ENCODE peak calls at places on chromosomes 5 and 9, in seven cellular contexts. A is kidney epithelial cell, O is Calu3, S is upper lobe of right lung, H is GM23338, I is IMR-90, J is WTC11. Y is an unnamed sample.

GRCh38 chr5:52199833-52200232 is 587.9 kb upstream of the ITGA1 start:
- DNase-seq in A (no peak), S (no peak), I (no peak), J (no peak), H (no peak), O (no peak), Y (no peak)

GRCh38 chr9:81455826-81456225 is 233.5 kb downstream of the TLE1 start:
- DNase-seq in J (no peak), A (no peak), H (no peak), O (no peak), I (no peak), S (no peak), Y (no peak)

GRCh38 chr9:75235632-75236031 is 147.3 kb downstream of the OSTF1 start:
- DNase-seq in S (no peak), H (peak), A (no peak), I (no peak), O (no peak), J (no peak), Y (no peak)

GRCh38 chr5:146060221-146060585 is 45.2 kb downstream of the PLAC8L1 start:
- DNase-seq in J (no peak), H (no peak), O (no peak), A (no peak), S (no peak), I (no peak), Y (no peak)

GRCh38 chr5:17037751-17038150 is 101.7 kb upstream of the MYO10 start:
- DNase-seq in H (no peak), I (peak), O (no peak), J (no peak), A (no peak), S (no peak), Y (no peak)

GRCh38 chr9:2241461-2241874 is 226.3 kb downstream of the SMARCA2 start:
- DNase-seq in S (peak), A (no peak), O (no peak), J (peak), I (peak), H (peak), Y (peak)

GRCh38 chr9:2319421-2319820 is 302.2 kb upstream of the VLDLR start:
- DNase-seq in S (no peak), I (peak), H (no peak), O (no peak), A (no peak), J (no peak), Y (no peak)

GRCh38 chr5:93674138-93674537 is 67.3 kb downstream of the POU5F2 start:
- DNase-seq in J (no peak), A (no peak), S (no peak), O (no peak), I (peak), H (no peak), Y (no peak)

GRCh38 chr9:2466703-2467102 is 154.9 kb upstream of the VLDLR start:
- DNase-seq in H (no peak), S (no peak), I (no peak), A (no peak), J (no peak), O (no peak), Y (no peak)

GRCh38 chr5:77080905-77081304 is 6.2 kb downstream of the ZBED3 start:
- DNase-seq in J (no peak), I (no peak), S (no peak), A (no peak), H (no peak), O (no peak), Y (no peak)
- TF ChIP-seq CTCF in J (no peak), I (no peak), S (no peak), A (no peak), H (no peak), O (no peak), Y (no peak)

GRCh38 chr5:115274584-115274983 is 11.9 kb upstream of the PGGT1B start:
- DNase-seq in H (no peak), S (no peak), I (no peak), J (no peak), A (no peak), O (no peak), Y (no peak)

GRCh38 chr5:115271295-115272060 is 8.8 kb upstream of the PGGT1B start:
- DNase-seq in J (no peak), S (no peak), O (no peak), A (no peak), H (no peak), I (no peak), Y (no peak)

GRCh38 chr5:115267617-115268016 is 4.9 kb upstream of the PGGT1B start:
- DNase-seq in I (peak), J (no peak), O (no peak), A (no peak), H (no peak), S (no peak), Y (no peak)

DNA sequence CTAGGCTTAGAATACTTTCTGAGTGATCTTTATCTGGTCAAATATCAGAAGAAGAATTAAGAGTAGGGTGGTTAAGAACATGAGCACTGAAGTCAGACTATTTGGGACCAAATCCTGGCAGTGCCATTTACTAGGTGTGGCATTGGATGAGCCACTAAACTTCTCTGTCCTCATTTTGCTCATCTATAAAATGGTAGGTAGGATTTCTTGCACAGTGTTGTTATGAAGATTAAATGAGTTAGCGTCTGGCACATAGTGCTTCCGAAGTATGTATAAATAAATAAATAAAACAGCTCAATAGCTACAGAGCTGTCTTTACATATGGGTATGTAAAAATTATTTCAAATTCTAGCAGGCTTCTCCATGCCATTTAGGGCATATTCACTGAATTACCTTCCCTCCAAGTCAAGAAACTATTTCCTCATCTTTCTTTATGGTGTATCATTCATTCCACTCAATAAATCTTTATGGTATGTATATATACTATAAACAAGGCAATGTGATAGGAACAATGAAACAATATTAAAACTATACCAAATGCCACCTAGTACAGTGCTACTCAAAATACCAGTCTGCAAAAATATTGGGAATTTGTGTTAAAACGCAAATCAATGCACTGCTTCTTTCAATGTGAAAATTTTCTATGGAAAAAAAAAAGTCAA is 9.8 kb upstream of the PGGT1B start:
- DNase-seq in S (no peak), J (no peak), A (no peak), H (no peak), I (no peak), O (no peak), Y (no peak)
- TF ChIP-seq CTCF in S (no peak), J (no peak), A (no peak), H (no peak), I (no peak), O (no peak), Y (no peak)

GRCh38 chr5:129363991-129364390 is 96.1 kb upstream of the ADAMTS19 start:
- DNase-seq in S (no peak), A (no peak), J (no peak), H (no peak), O (no peak), I (no peak), Y (no peak)

GRCh38 chr5:129356846-129357245 is 103.3 kb upstream of the ADAMTS19 start:
- DNase-seq in J (no peak), I (no peak), A (no peak), S (no peak), H (no peak), O (no peak), Y (no peak)

GRCh38 chr5:129359450-129359849 is 100.6 kb upstream of the ADAMTS19 start:
- DNase-seq in A (no peak), S (no peak), J (no peak), O (no peak), H (no peak), I (no peak), Y (no peak)

GRCh38 chr5:129358069-129358468 is 102.0 kb upstream of the ADAMTS19 start:
- DNase-seq in I (no peak), S (no peak), O (no peak), H (peak), J (no peak), A (no peak), Y (no peak)

GRCh38 chr5:129361441-129362025 is 98.6 kb upstream of the ADAMTS19 start:
- DNase-seq in O (no peak), H (peak), S (no peak), A (no peak), I (peak), J (no peak), Y (no peak)
- TF ChIP-seq CTCF in O (peak), H (peak), S (peak), A (peak), I (peak), J (peak), Y (peak)

DNA sequence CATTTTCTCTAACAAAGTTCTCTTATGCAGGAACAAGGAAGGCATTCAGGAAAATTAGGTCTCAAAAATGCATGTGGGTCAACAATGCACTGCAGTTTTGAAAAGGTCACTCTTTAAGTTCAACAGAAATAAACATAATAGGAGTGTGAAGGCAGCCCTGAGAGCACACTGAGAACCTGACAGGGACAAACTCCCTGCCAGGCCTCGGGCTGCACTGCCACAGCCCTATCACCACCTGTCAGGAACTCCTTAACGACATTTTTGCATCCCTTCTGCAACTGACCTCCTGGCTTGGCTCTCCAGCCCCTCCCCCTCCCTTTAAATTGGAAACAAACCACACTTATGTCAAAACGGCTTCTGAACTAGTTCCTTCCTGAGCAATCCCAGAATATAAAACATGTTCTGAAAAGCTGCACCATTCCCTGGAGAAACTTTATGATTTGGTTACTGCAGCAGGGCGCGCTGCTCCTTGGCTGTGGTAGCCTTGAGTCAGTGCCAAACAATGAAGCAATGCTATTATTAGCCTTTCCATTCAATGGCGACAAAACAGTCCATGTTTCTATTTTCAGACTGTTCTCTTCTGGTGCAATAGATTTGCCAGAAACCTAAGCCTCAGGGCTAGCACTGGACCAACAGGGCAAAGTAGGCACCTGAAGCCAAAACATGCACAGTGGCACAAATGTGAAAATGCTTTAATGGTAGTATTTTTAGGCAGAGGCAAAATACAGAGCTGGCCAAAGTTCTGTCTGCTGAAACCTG is 160.1 kb upstream of the ZNF608 start:
- DNase-seq in S (no peak), I (peak), A (peak), H (peak), O (peak), J (peak), Y (peak)
- TF ChIP-seq CTCF in S (no peak), I (peak), A (no peak), H (no peak), O (no peak), J (no peak), Y (no peak)

DNA sequence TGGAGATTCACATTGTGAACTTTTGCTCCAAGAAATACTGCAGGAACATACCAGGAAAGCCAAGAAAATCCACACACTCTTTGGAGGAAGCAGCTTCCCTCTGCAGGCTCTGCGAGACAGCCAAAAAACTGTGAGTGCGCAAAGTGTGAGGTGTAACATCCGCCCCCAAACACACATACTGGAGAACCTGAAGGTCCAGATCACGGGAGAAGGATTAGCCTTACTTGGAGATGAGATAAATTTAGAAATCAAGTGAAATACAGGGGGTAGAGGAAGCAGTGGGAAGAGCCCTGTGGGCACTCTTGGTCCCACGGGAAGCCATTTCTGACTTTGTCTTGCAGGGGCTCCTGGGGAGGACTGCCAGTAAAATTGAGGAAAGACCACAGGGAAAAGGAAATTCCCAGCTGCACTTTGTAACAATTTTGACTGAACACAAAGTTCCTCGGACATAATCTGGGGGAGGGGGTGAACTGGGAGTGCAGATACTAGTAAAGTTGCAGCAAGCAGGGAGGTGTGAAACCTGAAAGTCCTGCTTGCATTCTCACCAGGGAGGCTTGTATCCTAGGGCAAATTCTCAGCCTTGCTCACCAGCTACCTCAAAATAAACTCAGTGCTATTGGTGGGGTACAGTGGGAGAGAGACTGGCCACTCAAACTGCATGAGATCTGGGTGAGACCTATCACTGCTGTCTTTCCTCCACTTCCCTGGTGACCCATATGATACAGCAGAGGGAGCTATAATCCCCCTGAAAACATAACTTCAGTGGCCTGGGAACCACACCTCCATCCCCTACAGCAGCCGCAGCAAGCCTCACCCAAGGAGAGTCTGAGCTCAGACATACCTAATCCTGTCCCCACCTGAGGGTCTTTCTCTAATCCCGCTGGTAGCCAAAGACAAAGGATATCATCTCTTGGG is 109.1 kb downstream of the ALDH1A1 start:
- DNase-seq in S (no peak), J (peak), I (no peak), O (peak), H (peak), A (no peak), Y (no peak)
- TF ChIP-seq CTCF in S (no peak), J (no peak), I (no peak), O (no peak), H (peak), A (peak), Y (no peak)

DNA sequence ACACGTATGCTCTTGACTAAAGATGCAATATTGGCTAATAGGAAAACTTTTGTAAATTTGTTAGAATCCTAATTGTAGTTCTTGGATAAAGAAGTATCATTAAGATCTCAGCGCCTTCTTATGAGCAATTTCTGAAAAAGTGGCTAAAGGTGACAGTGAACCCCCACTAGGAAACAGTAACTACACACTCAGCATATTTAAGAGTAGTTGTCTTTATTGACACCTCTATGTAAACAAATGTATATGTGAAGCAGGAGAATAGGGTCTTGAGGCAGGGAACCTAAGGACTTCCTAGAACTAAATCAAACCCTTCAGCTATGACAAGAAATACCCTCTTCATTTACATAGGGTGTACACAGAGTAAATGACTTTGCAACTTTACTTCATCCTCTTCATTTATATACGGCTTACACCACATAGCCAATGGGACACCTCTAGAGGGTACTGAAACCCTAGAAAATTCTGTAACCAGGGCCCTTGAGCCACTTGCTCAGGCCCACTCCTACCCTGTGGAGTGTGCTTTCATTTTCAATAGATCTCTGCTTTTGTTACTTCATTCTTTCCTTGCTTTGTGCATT is 2.8 kb downstream of the NIPSNAP3A start:
- DNase-seq in H (no peak), J (no peak), I (no peak), S (no peak), O (no peak), A (no peak), Y (no peak)
- TF ChIP-seq CTCF in H (no peak), J (no peak), I (no peak), S (no peak), O (no peak), A (no peak), Y (no peak)

GRCh38 chr5:72848474-72849428 is 32.3 kb downstream of the TNPO1 start:
- DNase-seq in J (peak), S (peak), O (peak), I (peak), A (no peak), H (peak), Y (peak)

GRCh38 chr5:72847439-72847838 is 31.0 kb downstream of the TNPO1 start:
- DNase-seq in J (no peak), O (no peak), I (no peak), H (no peak), A (no peak), S (no peak), Y (no peak)

GRCh38 chr5:72849546-72849945 is 33.1 kb downstream of the TNPO1 start:
- DNase-seq in H (no peak), S (no peak), A (no peak), O (no peak), I (no peak), J (no peak), Y (no peak)

GRCh38 chr5:72846483-72846882 is 30.0 kb downstream of the TNPO1 start:
- DNase-seq in O (no peak), H (no peak), I (no peak), A (no peak), S (no peak), J (no peak), Y (no peak)

GRCh38 chr5:72847989-72848473 is 31.6 kb downstream of the TNPO1 start:
- DNase-seq in A (peak), J (peak), I (peak), S (peak), O (peak), H (peak), Y (peak)
- TF ChIP-seq CTCF in A (no peak), J (no peak), I (no peak), S (peak), O (no peak), H (no peak), Y (no peak)

GRCh38 chr5:402615-403359 is 40.2 kb upstream of the EXOC3 start:
- DNase-seq in S (peak), I (peak), A (no peak), O (no peak), J (no peak), H (no peak), Y (no peak)
- TF ChIP-seq CTCF in S (no peak), I (no peak), A (no peak), O (no peak), J (no peak), H (no peak), Y (no peak)